ENCODE peak calls at places on chromosomes 3 and 15, in seven cellular contexts. Q, I, M, V, K, W and R are unnamed samples.

GRCh38 chr15:38555686-38556334 is 8.8 kb downstream of the RASGRP1 start:
- DNase-seq in M (no peak), K (no peak), V (no peak), W (peak; percentile 38), I (no peak), Q (no peak), R (no peak)

GRCh38 chr3:71226565-71227281 is 356.8 kb downstream of the FOXP1 start:
- DNase-seq in V (no peak), Q (no peak), I (peak; percentile 71), K (peak; percentile 81), M (peak; percentile 65), W (peak; percentile 57), R (no peak)

GRCh38 chr3:43077261-43077660 is 28.6 kb downstream of the POMGNT2 start:
- DNase-seq in W (no peak), K (no peak), V (no peak), I (no peak), Q (no peak), M (no peak), R (no peak)

GRCh38 chr15:40238927-40239591 is at the start of gene PAK6:
- DNase-seq in K (no peak), Q (peak; percentile 95), M (no peak), V (peak; percentile 36), I (peak; percentile 47), W (no peak), R (peak; percentile 58)

GRCh38 chr3:36957862-36958686 is 13.2 kb upstream of the TRANK1 start:
- DNase-seq in K (no peak), M (no peak), V (no peak), I (no peak), W (no peak), Q (peak; percentile 95), R (no peak)

GRCh38 chr3:79148786-79149185 is 619.0 kb downstream of the ROBO1 start:
- DNase-seq in V (no peak), K (no peak), I (no peak), M (no peak), W (no peak), Q (no peak), R (no peak)

GRCh38 chr15:92656089-92656488 is 514 bp upstream of the FAM174B start:
- DNase-seq in W (no peak), V (no peak), M (no peak), Q (no peak), I (no peak), K (no peak), R (no peak)

GRCh38 chr3:170079466-170080165 is 41.8 kb downstream of the GPR160 start:
- DNase-seq in K (no peak), W (no peak), I (no peak), Q (no peak), V (no peak), M (no peak), R (no peak)

GRCh38 chr15:57017024-57017423 is 98.6 kb downstream of the TCF12 start:
- DNase-seq in K (no peak), W (peak; percentile 10), V (no peak), I (no peak), Q (no peak), M (no peak), R (no peak)

GRCh38 chr3:56467108-56467507 is 1.2 kb downstream of the ERC2 start:
- DNase-seq in W (peak; percentile 27), I (peak; percentile 68), Q (peak; percentile 71), V (peak; percentile 55), M (peak; percentile 22), K (no peak), R (peak; percentile 89)

GRCh38 chr3:12302564-12302963 is 13.7 kb downstream of the PPARG start:
- DNase-seq in K (no peak), M (no peak), I (no peak), Q (no peak), W (no peak), V (no peak), R (no peak)

GRCh38 chr15:66734961-66735908 is 33.2 kb downstream of the SMAD6 start:
- DNase-seq in W (no peak), V (no peak), M (no peak), Q (no peak), I (no peak), K (no peak), R (no peak)

GRCh38 chr15:96337354-96337990 is 7.0 kb downstream of the NR2F2 start:
- DNase-seq in Q (no peak), I (no peak), K (no peak), W (no peak), V (no peak), M (no peak), R (no peak)

GRCh38 chr15:26223720-26224119 is 360.6 kb upstream of the ATP10A start:
- DNase-seq in I (no peak), K (no peak), Q (no peak), M (no peak), V (no peak), W (no peak), R (no peak)

GRCh38 chr3:176428552-176428951 is 768.7 kb downstream of the TBL1XR1 start:
- DNase-seq in Q (no peak), I (no peak), M (no peak), W (no peak), V (no peak), K (no peak), R (no peak)

GRCh38 chr15:58407786-58408185 is 24.0 kb upstream of the LIPC start:
- DNase-seq in W (no peak), V (no peak), K (no peak), M (no peak), I (no peak), Q (no peak), R (peak; percentile 16)

GRCh38 chr15:67409175-67409574 is 111.8 kb upstream of the C15orf61 start:
- DNase-seq in K (no peak), M (no peak), Q (no peak), W (no peak), V (no peak), I (no peak), R (peak; percentile 71)

GRCh38 chr3:52339612-52340011 is 23.5 kb downstream of the DNAH1 start:
- DNase-seq in M (peak; percentile 83), V (peak; percentile 59), W (peak; percentile 70), Q (peak; percentile 60), K (peak; percentile 13), I (peak; percentile 11), R (peak; percentile 73)

GRCh38 chr15:56491110-56491722 is 26.3 kb upstream of the MNS1 start:
- DNase-seq in Q (peak; percentile 48), V (peak; percentile 65), M (peak; percentile 33), I (peak; percentile 52), W (peak; percentile 73), K (peak; percentile 17), R (peak; percentile 36)

GRCh38 chr3:72275296-72275820 is 490.4 kb upstream of the PROK2 start:
- DNase-seq in I (no peak), M (no peak), K (no peak), Q (no peak), W (no peak), V (no peak), R (no peak)

GRCh38 chr3:52986049-52986448 is 59.8 kb downstream of the SFMBT1 start:
- DNase-seq in K (no peak), V (no peak), Q (peak; percentile 22), M (no peak), I (no peak), W (no peak), R (no peak)